ENCODE peak calls at places on chromosomes 4 and X, in four cellular contexts. One of them, this sample, is unnamed.

GRCh38 chr4:184587746-184588145 is 61.5 kb downstream of the CASP3 start:
- DNase-seq in HL-60: no peak
- DNase-seq in mesothelial cell of epicardium: no peak
- DNase-seq in body of pancreas: no peak
- DNase-seq in this sample: no peak

GRCh38 chrX:153779891-153780677 is 757 bp upstream of the SRPK3 start:
- DNase-seq in body of pancreas: no peak
- DNase-seq in HL-60: no peak
- DNase-seq in mesothelial cell of epicardium: no peak
- DNase-seq in this sample: no peak

GRCh38 chrX:133850414-133850813 is 135.0 kb downstream of the GPC3 start:
- DNase-seq in body of pancreas: no peak
- DNase-seq in mesothelial cell of epicardium: no peak
- DNase-seq in HL-60: no peak
- DNase-seq in this sample: no peak

GRCh38 chr4:176833416-176833815 is 40.7 kb upstream of the VEGFC start:
- DNase-seq in HL-60: no peak
- DNase-seq in mesothelial cell of epicardium: no peak
- DNase-seq in body of pancreas: no peak
- DNase-seq in this sample: no peak

GRCh38 chr4:121736735-121737351 is 28.1 kb downstream of the SMIM43 start:
- DNase-seq in mesothelial cell of epicardium: no peak
- DNase-seq in HL-60: no peak
- DNase-seq in body of pancreas: peak; percentile 27
- DNase-seq in this sample: peak; percentile 20

GRCh38 chr4:101956068-101956805 is 165.7 kb downstream of the BANK1 start:
- DNase-seq in mesothelial cell of epicardium: no peak
- DNase-seq in HL-60: no peak
- DNase-seq in body of pancreas: no peak
- DNase-seq in this sample: no peak

GRCh38 chrX:119389214-119389613 is 9.9 kb upstream of the SLC25A43 start:
- DNase-seq in mesothelial cell of epicardium: no peak
- DNase-seq in body of pancreas: no peak
- DNase-seq in HL-60: no peak
- DNase-seq in this sample: no peak

GRCh38 chrX:96761566-96761965 is 76.9 kb downstream of the DIAPH2 start:
- DNase-seq in body of pancreas: no peak
- DNase-seq in HL-60: no peak
- DNase-seq in mesothelial cell of epicardium: no peak
- DNase-seq in this sample: no peak

GRCh38 chrX:108216405-108216804 is 124.8 kb downstream of the ATG4A start:
- DNase-seq in mesothelial cell of epicardium: no peak
- DNase-seq in body of pancreas: no peak
- DNase-seq in HL-60: no peak
- DNase-seq in this sample: no peak

GRCh38 chr4:94558392-94558920 is 106.7 kb downstream of the PDLIM5 start:
- DNase-seq in mesothelial cell of epicardium: no peak
- DNase-seq in HL-60: no peak
- DNase-seq in body of pancreas: no peak
- DNase-seq in this sample: no peak

GRCh38 chr4:4395849-4396627 is 9.1 kb downstream of the NSG1 start:
- DNase-seq in body of pancreas: no peak
- DNase-seq in HL-60: no peak
- DNase-seq in mesothelial cell of epicardium: no peak
- DNase-seq in this sample: no peak

GRCh38 chrX:136214551-136214950 is 36.6 kb downstream of the MAP7D3 start:
- DNase-seq in body of pancreas: no peak
- DNase-seq in mesothelial cell of epicardium: no peak
- DNase-seq in HL-60: no peak
- DNase-seq in this sample: no peak

GRCh38 chr4:92618968-92619367 is 315.2 kb downstream of the GRID2 start:
- DNase-seq in mesothelial cell of epicardium: no peak
- DNase-seq in HL-60: no peak
- DNase-seq in body of pancreas: no peak
- DNase-seq in this sample: no peak

GRCh38 chrX:11137543-11138139 is 26.5 kb downstream of the HCCS start:
- DNase-seq in body of pancreas: no peak
- DNase-seq in HL-60: peak; percentile 20
- DNase-seq in mesothelial cell of epicardium: no peak
- DNase-seq in this sample: no peak

GRCh38 chr4:124415206-124415605 is 297.3 kb downstream of the ANKRD50 start:
- DNase-seq in HL-60: no peak
- DNase-seq in body of pancreas: no peak
- DNase-seq in mesothelial cell of epicardium: no peak
- DNase-seq in this sample: no peak

GRCh38 chr4:186854256-186854655 is 130.6 kb upstream of the FAT1 start:
- DNase-seq in mesothelial cell of epicardium: no peak
- DNase-seq in HL-60: no peak
- DNase-seq in body of pancreas: no peak
- DNase-seq in this sample: no peak

GRCh38 chr4:144709159-144709558 is 63.2 kb downstream of the HHIP start:
- DNase-seq in mesothelial cell of epicardium: no peak
- DNase-seq in body of pancreas: no peak
- DNase-seq in HL-60: no peak
- DNase-seq in this sample: no peak

GRCh38 chrX:50448565-50448964 is 22.1 kb downstream of the DGKK start:
- DNase-seq in body of pancreas: no peak
- DNase-seq in mesothelial cell of epicardium: no peak
- DNase-seq in HL-60: peak; percentile 39
- DNase-seq in this sample: no peak

GRCh38 chr4:99300934-99301333 is 10.1 kb upstream of the ADH1A start:
- DNase-seq in body of pancreas: peak; percentile 66
- DNase-seq in mesothelial cell of epicardium: peak; percentile 42
- DNase-seq in HL-60: no peak
- DNase-seq in this sample: no peak

GRCh38 chrX:150582338-150582948 is 14.0 kb downstream of the MTM1 start:
- DNase-seq in HL-60: no peak
- DNase-seq in body of pancreas: no peak
- DNase-seq in mesothelial cell of epicardium: no peak
- DNase-seq in this sample: no peak

GRCh38 chrX:150587585-150588503 is 19.4 kb downstream of the MTM1 start:
- DNase-seq in mesothelial cell of epicardium: no peak
- DNase-seq in HL-60: no peak
- DNase-seq in body of pancreas: no peak
- DNase-seq in this sample: no peak
- TF ChIP-seq CTCF in mesothelial cell of epicardium: peak; percentile 61
- TF ChIP-seq CTCF in HL-60: no peak
- TF ChIP-seq CTCF in body of pancreas: peak; percentile 37
- TF ChIP-seq CTCF in this sample: peak; percentile 68

GRCh38 chrX:148316446-148316845 is 184.0 kb upstream of the AFF2 start:
- DNase-seq in mesothelial cell of epicardium: no peak
- DNase-seq in HL-60: no peak
- DNase-seq in body of pancreas: no peak
- DNase-seq in this sample: no peak
- TF ChIP-seq CTCF in mesothelial cell of epicardium: no peak
- TF ChIP-seq CTCF in HL-60: no peak
- TF ChIP-seq CTCF in body of pancreas: no peak
- TF ChIP-seq CTCF in this sample: no peak

GRCh38 chr4:675980-676870 is 1.9 kb downstream of the MYL5 start:
- DNase-seq in body of pancreas: no peak
- DNase-seq in mesothelial cell of epicardium: no peak
- DNase-seq in HL-60: no peak
- DNase-seq in this sample: no peak
- TF ChIP-seq CTCF in body of pancreas: no peak
- TF ChIP-seq CTCF in mesothelial cell of epicardium: no peak
- TF ChIP-seq CTCF in HL-60: no peak
- TF ChIP-seq CTCF in this sample: no peak

DNA sequence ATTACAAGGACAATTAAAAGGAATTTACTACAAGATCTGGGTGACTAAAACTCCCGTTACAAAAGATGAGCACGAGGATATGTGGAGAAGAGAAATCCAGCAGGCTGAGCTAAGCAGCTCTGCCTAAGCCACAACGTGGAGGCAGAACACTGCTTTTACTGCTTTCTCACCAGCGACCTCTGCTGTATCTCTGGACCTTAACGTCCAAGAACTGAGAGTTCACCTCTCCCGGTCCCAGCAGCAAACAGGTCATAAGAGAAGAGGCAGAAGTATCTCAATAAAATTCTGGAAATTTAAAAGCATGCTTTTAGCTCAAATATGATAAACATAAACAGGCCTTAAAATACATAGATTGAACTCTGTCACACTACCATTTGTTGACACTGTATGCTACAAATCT is 81.0 kb downstream of the ADGRA3 start:
- DNase-seq in mesothelial cell of epicardium: no peak
- DNase-seq in HL-60: peak; percentile 8
- DNase-seq in body of pancreas: peak; percentile 29
- DNase-seq in this sample: no peak
- TF ChIP-seq CTCF in mesothelial cell of epicardium: no peak
- TF ChIP-seq CTCF in HL-60: peak; percentile 18
- TF ChIP-seq CTCF in body of pancreas: peak; percentile 50
- TF ChIP-seq CTCF in this sample: peak; percentile 52

DNA sequence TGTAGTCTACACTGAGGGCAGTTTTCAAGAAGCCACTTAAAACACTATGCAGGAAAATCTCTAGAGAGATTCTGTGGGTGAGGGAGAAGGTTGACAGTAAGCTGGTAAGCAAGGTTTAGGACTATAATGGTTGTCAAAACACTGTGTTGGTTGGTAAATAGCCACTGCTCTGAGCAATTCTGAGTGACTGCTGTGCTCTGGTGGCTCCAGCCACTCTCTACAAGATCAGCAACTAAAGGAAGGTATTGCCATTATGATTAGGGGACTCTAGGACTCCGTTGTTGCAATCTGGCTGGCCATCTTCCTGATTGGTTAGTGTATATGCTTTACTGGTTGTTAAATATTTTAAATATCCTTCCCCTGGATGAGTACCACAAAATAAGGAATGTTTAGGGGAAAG is 5.5 kb upstream of the FAM47E start:
- DNase-seq in HL-60: no peak
- DNase-seq in mesothelial cell of epicardium: no peak
- DNase-seq in body of pancreas: no peak
- DNase-seq in this sample: no peak
- TF ChIP-seq CTCF in HL-60: no peak
- TF ChIP-seq CTCF in mesothelial cell of epicardium: no peak
- TF ChIP-seq CTCF in body of pancreas: peak; percentile 10
- TF ChIP-seq CTCF in this sample: no peak

GRCh38 chrX:150405576-150405975 is 42.5 kb downstream of the MAMLD1 start:
- DNase-seq in body of pancreas: peak; percentile 27
- DNase-seq in mesothelial cell of epicardium: no peak
- DNase-seq in HL-60: no peak
- DNase-seq in this sample: no peak
- TF ChIP-seq CTCF in body of pancreas: peak; percentile 41
- TF ChIP-seq CTCF in mesothelial cell of epicardium: no peak
- TF ChIP-seq CTCF in HL-60: no peak
- TF ChIP-seq CTCF in this sample: peak; percentile 46

This sample was measured in progenitor cell of endocrine pancreas.